ENCODE peak calls at places on chromosomes 13 and 19, in ten cellular contexts. G is iPS DF 6.9; E is left ventricle myocardium inferior; M is HT1080; B is naive thymus-derived CD8-positive, alpha-beta T cell; R is frontal cortex; D is CD14-positive monocyte; V is LNCaP clone FGC; C is GM12865; H is cardiac fibroblast. A is an unnamed sample.

GRCh38 chr19:51259348-51260245 is 8.7 kb downstream of the SIGLECL1 start:
- DNase-seq in G (peak), E (peak), M (peak), B (peak), R (no peak), D (no peak), V (peak), C (peak), H (peak), A (no peak)

GRCh38 chr19:46546194-46546896 is 50.7 kb upstream of the PNMA8B start:
- DNase-seq in G (no peak), E (no peak), M (peak), B (no peak), R (no peak), D (no peak), V (no peak), C (no peak), H (peak), A (peak)

GRCh38 chr19:10636304-10636972 is 11.1 kb downstream of the SLC44A2 start:
- DNase-seq in G (no peak), E (no peak), M (no peak), B (no peak), R (no peak), D (no peak), V (no peak), C (no peak), H (no peak), A (no peak)

GRCh38 chr13:114298866-114299265 is 15.4 kb upstream of the CHAMP1 start:
- DNase-seq in G (no peak), E (no peak), M (no peak), B (no peak), R (no peak), D (no peak), V (no peak), C (no peak), H (no peak), A (no peak)

GRCh38 chr13:28684257-28684656 is 25.3 kb downstream of the POMP start:
- DNase-seq in G (peak), E (no peak), M (no peak), B (no peak), R (no peak), D (no peak), V (no peak), C (no peak), H (no peak), A (no peak)

GRCh38 chr19:27676877-27677276 is 1536.1 kb downstream of the UQCRFS1 start:
- DNase-seq in G (no peak), E (no peak), M (no peak), B (no peak), R (no peak), D (no peak), V (no peak), C (no peak), H (no peak), A (no peak)

GRCh38 chr19:17553256-17553655 is 2.2 kb upstream of the COLGALT1 start:
- DNase-seq in G (no peak), E (peak), M (peak), B (no peak), R (no peak), D (no peak), V (peak), C (peak), H (peak), A (no peak)

GRCh38 chr13:107743983-107744382 is 471.4 kb downstream of the LIG4 start:
- DNase-seq in G (no peak), E (no peak), M (peak), B (no peak), R (no peak), D (no peak), V (no peak), C (no peak), H (no peak), A (no peak)

GRCh38 chr19:17687857-17688784 is at the start of gene UNC13A:
- DNase-seq in G (no peak), E (peak), M (no peak), B (peak), R (peak), D (no peak), V (no peak), C (peak), H (peak), A (peak)

GRCh38 chr19:40523322-40524047 is 53.2 kb upstream of the SHKBP1 start:
- DNase-seq in G (no peak), E (peak), M (peak), B (peak), R (no peak), D (peak), V (no peak), C (peak), H (peak), A (peak)

GRCh38 chr19:39839678-39840327 is 5.8 kb upstream of the DYRK1B start:
- DNase-seq in G (no peak), E (no peak), M (no peak), B (no peak), R (no peak), D (no peak), V (no peak), C (no peak), H (no peak), A (no peak)

GRCh38 chr19:50703915-50704548 is 15.6 kb downstream of the SHANK1 start:
- DNase-seq in G (no peak), E (no peak), M (peak), B (no peak), R (no peak), D (no peak), V (no peak), C (no peak), H (no peak), A (no peak)

GRCh38 chr19:17483605-17484002 is 13.3 kb downstream of the SLC27A1 start:
- DNase-seq in G (no peak), E (no peak), M (no peak), B (no peak), R (no peak), D (no peak), V (no peak), C (no peak), H (no peak), A (no peak)

GRCh38 chr19:13267889-13268288 is 117.7 kb downstream of the IER2 start:
- DNase-seq in G (no peak), E (no peak), M (no peak), B (no peak), R (no peak), D (no peak), V (no peak), C (no peak), H (no peak), A (no peak)

GRCh38 chr13:80903911-80904310 is 563.0 kb upstream of the SPRY2 start:
- DNase-seq in G (no peak), E (no peak), M (no peak), B (no peak), R (no peak), D (no peak), V (no peak), C (no peak), H (peak), A (no peak)

GRCh38 chr19:49194408-49194807 is 36.8 kb downstream of the TRPM4 start:
- DNase-seq in G (no peak), E (no peak), M (no peak), B (no peak), R (no peak), D (no peak), V (no peak), C (no peak), H (no peak), A (no peak)

GRCh38 chr13:66556306-66556705 is 673.8 kb downstream of the PCDH9 start:
- DNase-seq in G (no peak), E (no peak), M (no peak), B (no peak), R (no peak), D (no peak), V (no peak), C (no peak), H (peak), A (no peak)

GRCh38 chr13:37225414-37226047 is 120.1 kb upstream of the CSNK1A1L start:
- DNase-seq in G (no peak), E (no peak), M (no peak), B (no peak), R (no peak), D (no peak), V (no peak), C (no peak), H (peak), A (no peak)

GRCh38 chr13:74210693-74211393 is 76.6 kb upstream of the KLF12 start:
- DNase-seq in G (no peak), E (no peak), M (peak), B (no peak), R (no peak), D (no peak), V (no peak), C (no peak), H (peak), A (no peak)

GRCh38 chr19:4350111-4350510 is 6.7 kb downstream of the MPND start:
- DNase-seq in G (no peak), E (no peak), M (no peak), B (no peak), R (no peak), D (no peak), V (no peak), C (no peak), H (no peak), A (no peak)

GRCh38 chr19:46731007-46731501 is 14.1 kb upstream of the PRKD2 start:
- DNase-seq in G (no peak), E (no peak), M (peak), B (no peak), R (no peak), D (peak), V (no peak), C (peak), H (peak), A (peak)